ENCODE peak calls at places on chromosomes 7 and 10, in four cellular contexts. H is fibroblast of lung, K is thoracic aorta, R is pancreas. V is an unnamed sample. For H3K27me3, the result is how much of the 10 kb centered on the place peaks cover.

GRCh38 chr10:99280472-99280871 is 44.8 kb upstream of the HPSE2 start:
- DNase-seq in H (no peak), K (no peak), R (no peak), V (no peak)

GRCh38 chr7:117273325-117274292 is 49.2 kb downstream of the WNT2 start:
- DNase-seq in H (no peak), K (no peak), R (no peak), V (no peak)

GRCh38 chr7:12210179-12211053 is 678 bp upstream of the TMEM106B start:
- DNase-seq in H (no peak), K (no peak), R (peak), V (peak)

GRCh38 chr10:52801951-52802350 is 29.4 kb upstream of the MBL2 start:
- DNase-seq in H (peak), K (no peak), R (no peak), V (no peak)

GRCh38 chr10:77737608-77738007 is 100.0 kb upstream of the KCNMA1 start:
- DNase-seq in H (peak), K (no peak), R (no peak), V (no peak)

GRCh38 chr10:30219977-30220751 is 128.9 kb downstream of the MTPAP start:
- DNase-seq in H (peak), K (no peak), R (no peak), V (no peak)

GRCh38 chr10:7085913-7086589 is 324.8 kb downstream of the SFMBT2 start:
- DNase-seq in H (peak), K (no peak), R (no peak), V (no peak)

GRCh38 chr10:31897506-31897905 is 31.1 kb downstream of the ARHGAP12 start:
- DNase-seq in H (peak), K (no peak), R (no peak), V (no peak)

GRCh38 chr10:5498791-5499492 is 428 bp downstream of the CALML5 start:
- DNase-seq in H (no peak), K (no peak), R (no peak), V (no peak)

GRCh38 chr10:118792501-118792900 is 37.7 kb upstream of the CACUL1 start:
- DNase-seq in H (peak), K (no peak), R (no peak), V (no peak)

GRCh38 chr7:67843001-67843400 is 846.4 kb downstream of the TYW1 start:
- DNase-seq in H (no peak), K (no peak), R (no peak), V (no peak)

GRCh38 chr7:149459540-149460433 is 1.1 kb downstream of the ZNF777 start:
- DNase-seq in H (no peak), K (no peak), R (peak), V (peak)

GRCh38 chr7:105224884-105225651 is 163.7 kb downstream of the SRPK2 start:
- DNase-seq in H (peak), K (no peak), R (no peak), V (no peak)

GRCh38 chr10:7233259-7233991 is 177.4 kb downstream of the SFMBT2 start:
- DNase-seq in H (no peak), K (no peak), R (no peak), V (no peak)

GRCh38 chr10:24039897-24040296 is 169.0 kb upstream of the KIAA1217 start:
- DNase-seq in H (no peak), K (no peak), R (no peak), V (no peak)

GRCh38 chr7:78279035-78279434 is 480.5 kb downstream of the PHTF2 start:
- DNase-seq in H (peak), K (no peak), R (no peak), V (no peak)

GRCh38 chr7:31875424-31875823 is 188.4 kb downstream of the PPP1R17 start:
- DNase-seq in H (no peak), K (no peak), R (no peak), V (no peak)

GRCh38 chr10:103545771-103546281 is 52.3 kb downstream of the NEURL1 start:
- DNase-seq in H (no peak), K (no peak), R (no peak), V (no peak)
- H3K27me3 ChIP-seq in H (under half), K (under half), R (under half), V (under half)

GRCh38 chr10:43678654-43679053 is 30.0 kb upstream of the ZNF32 start:
- DNase-seq in H (no peak), K (no peak), R (no peak), V (no peak)

GRCh38 chr10:43681721-43682120 is 33.0 kb upstream of the ZNF32 start:
- DNase-seq in H (no peak), K (no peak), R (no peak), V (no peak)

GRCh38 chr10:43679509-43679908 is 30.8 kb upstream of the ZNF32 start:
- DNase-seq in H (peak), K (no peak), R (peak), V (no peak)

GRCh38 chr10:43681226-43681625 is 32.5 kb upstream of the ZNF32 start:
- DNase-seq in H (no peak), K (no peak), R (no peak), V (no peak)

DNA sequence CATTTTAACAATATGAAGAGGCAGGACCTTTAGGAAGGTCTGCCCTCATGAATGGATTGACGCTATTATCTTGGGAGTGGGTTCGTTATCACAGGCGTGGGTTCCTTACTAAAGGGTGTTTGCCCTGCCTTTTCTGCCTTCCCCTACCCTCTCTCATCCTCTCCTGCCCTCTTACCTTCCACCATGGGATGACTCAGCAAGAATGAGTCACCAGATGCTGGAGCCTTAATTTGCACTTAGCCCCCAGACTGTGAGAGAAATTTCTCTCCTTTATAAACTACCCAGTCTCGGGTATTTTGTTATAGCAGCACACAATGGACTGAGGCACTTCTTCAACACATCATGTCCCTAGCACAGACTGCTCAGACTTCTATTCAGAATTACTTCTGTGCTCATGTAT is 31.4 kb upstream of the ZNF32 start:
- DNase-seq in H (peak), K (no peak), R (no peak), V (no peak)
- H3K27me3 ChIP-seq in H (under half), K (under half), R (under half), V (half or more)

DNA sequence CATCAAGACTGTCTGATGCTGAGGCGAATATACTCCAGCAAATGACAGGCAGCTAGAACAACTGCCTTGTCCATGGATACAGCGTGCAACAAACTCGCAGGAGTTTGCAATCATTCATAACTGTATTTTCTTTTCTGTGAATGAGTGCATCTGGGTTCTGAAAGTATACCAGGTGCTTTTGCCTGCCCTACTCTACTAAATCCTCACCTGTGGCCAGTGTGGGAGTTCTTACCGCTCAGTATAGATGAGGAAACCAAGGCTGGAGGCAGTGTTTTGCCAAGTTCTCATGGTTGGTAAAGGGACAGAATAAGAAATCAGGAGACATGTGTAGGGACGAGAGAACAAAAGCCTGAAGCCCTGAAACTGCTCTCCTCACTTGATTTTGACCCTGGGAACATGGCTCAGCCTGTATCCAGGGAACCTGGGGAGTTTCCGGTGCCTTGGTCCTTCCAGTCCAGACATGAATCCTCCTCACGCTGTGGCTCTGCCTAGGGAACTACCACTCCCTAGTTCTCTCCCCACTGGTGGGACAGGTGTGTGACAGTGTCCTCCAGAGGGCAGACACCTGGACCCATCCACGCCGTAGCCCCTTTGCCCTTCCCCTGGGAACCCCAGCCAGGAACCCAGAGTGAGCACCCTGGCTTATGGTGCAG is 142.0 kb downstream of the CDH23 start:
- DNase-seq in H (no peak), K (no peak), R (no peak), V (no peak)
- H3K27me3 ChIP-seq in H (under half), K (under half), R (under half), V (under half)

GRCh38 chr7:27172388-27172774 is 1.7 kb downstream of the HOXA10 start:
- DNase-seq in H (no peak), K (no peak), R (peak), V (no peak)

GRCh38 chr7:27172823-27173411 is 1.2 kb downstream of the HOXA10 start:
- DNase-seq in H (no peak), K (no peak), R (peak), V (peak)

GRCh38 chr7:27170936-27171635 is 3.0 kb downstream of the HOXA10 start:
- DNase-seq in H (no peak), K (no peak), R (peak), V (no peak)

GRCh38 chr7:27170494-27170811 is 3.7 kb downstream of the HOXA10 start:
- DNase-seq in H (no peak), K (no peak), R (no peak), V (no peak)

DNA sequence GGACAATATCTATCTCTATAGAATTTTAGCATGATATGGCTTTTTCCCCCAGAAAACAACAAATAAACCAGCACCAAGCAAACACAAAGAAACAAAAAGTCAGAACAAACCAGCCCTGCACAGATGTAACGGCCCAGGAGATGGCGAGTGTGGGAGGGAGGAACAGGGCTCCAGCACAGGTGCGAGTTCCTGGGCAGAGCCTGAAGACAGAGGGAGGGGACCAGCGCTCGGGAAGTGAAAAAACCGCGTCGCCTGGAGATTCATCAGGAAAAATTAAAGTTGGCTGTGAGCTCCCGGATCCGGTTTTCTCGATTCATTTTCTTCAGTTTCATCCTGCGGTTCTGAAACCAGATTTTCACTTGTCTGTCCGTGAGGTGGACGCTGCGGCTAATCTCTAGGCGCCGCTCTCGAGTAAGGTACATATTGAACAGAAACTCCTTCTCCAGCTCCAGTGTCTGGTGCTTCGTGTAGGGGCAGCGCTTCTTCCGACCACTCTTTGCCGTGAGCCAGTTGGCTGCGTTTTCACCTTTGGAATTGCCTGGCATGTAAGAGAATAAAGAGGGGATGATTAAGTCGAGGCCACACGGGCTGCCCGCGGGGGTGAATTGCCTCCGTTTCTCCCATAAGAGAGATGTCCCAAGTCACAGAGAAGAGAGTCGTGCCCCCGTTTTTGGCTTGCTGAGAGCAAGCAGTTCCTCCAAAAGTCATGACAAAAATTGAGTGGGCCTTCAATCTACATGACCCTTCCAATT is 2.3 kb downstream of the HOXA10 start:
- DNase-seq in H (no peak), K (no peak), R (peak), V (no peak)
- H3K27me3 ChIP-seq in H (half or more), K (under half), R (half or more), V (half or more)

GRCh38 chr7:5429857-5430611 is 6.4 kb upstream of the TNRC18 start:
- DNase-seq in H (peak), K (no peak), R (peak), V (no peak)

GRCh38 chr7:5433181-5433580 is 9.5 kb upstream of the TNRC18 start:
- DNase-seq in H (no peak), K (no peak), R (no peak), V (no peak)

GRCh38 chr7:5432691-5433090 is 9.1 kb upstream of the TNRC18 start:
- DNase-seq in H (no peak), K (no peak), R (no peak), V (no peak)

GRCh38 chr7:5430612-5430947 is 6.9 kb upstream of the TNRC18 start:
- DNase-seq in H (no peak), K (no peak), R (no peak), V (no peak)

DNA sequence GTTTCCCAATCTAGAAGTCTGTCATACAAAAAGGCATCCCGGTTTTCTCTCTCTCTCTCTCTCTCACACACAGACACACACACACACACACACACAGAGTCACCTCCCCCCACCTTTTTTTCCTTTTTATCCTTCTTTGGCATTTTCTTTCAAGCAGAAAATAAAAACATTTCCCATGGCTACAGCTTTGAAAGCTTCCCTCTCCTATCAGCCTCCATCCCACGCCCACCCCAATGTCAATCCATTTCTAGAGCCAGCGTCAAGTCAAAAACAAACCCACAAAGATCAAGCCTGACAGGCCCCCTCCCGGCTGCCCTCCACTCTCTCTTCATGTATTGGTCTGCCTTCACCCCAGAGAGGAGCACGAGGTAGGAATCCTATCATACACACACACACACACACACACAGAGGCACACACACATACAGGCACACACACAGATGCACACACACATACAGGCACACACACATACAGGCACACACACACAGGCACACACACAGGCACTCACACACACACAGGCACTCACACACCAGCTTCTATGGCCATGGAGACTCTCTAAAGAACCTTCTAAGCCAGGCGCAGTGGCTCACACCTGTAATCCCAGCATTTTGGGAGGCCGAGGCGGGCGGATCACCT is 8.0 kb upstream of the TNRC18 start:
- DNase-seq in H (no peak), K (no peak), R (no peak), V (no peak)
- H3K27me3 ChIP-seq in H (under half), K (under half), R (under half), V (under half)

GRCh38 chr10:93073539-93074136 is at the start of gene CYP26A1:
- DNase-seq in H (no peak), K (no peak), R (peak), V (no peak)
- H3K27me3 ChIP-seq in H (half or more), K (under half), R (under half), V (half or more)

GRCh38 chr10:15369642-15370211 is 1.4 kb downstream of the FAM171A1 start:
- DNase-seq in H (no peak), K (no peak), R (no peak), V (peak)

GRCh38 chr10:15367296-15367830 is 3.7 kb downstream of the FAM171A1 start:
- DNase-seq in H (no peak), K (no peak), R (no peak), V (no peak)

GRCh38 chr10:15370212-15370740 is 813 bp downstream of the FAM171A1 start:
- DNase-seq in H (peak), K (no peak), R (peak), V (no peak)

GRCh38 chr10:15370741-15371701 is at the start of gene FAM171A1:
- DNase-seq in H (peak), K (no peak), R (peak), V (peak)

DNA sequence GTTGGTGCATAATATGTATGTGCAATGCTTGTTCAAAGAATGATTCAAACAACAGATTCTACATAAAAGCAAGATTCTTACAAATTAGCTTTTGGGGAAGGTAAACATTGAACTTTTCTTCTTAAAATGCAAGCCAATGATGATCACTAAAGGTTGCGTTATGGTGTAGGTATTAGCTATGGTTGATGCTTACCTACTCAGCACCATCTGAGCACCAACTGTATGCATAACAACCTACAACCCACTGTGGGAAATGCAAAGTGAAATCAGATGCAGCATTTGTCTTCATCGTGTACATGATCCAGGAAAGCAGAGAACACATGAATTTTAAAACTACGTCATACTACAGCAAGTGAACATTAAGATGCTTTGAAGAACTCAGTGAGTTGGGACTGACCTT is 2.6 kb downstream of the FAM171A1 start:
- DNase-seq in H (no peak), K (no peak), R (no peak), V (no peak)
- H3K27me3 ChIP-seq in H (under half), K (under half), R (under half), V (under half)

DNA sequence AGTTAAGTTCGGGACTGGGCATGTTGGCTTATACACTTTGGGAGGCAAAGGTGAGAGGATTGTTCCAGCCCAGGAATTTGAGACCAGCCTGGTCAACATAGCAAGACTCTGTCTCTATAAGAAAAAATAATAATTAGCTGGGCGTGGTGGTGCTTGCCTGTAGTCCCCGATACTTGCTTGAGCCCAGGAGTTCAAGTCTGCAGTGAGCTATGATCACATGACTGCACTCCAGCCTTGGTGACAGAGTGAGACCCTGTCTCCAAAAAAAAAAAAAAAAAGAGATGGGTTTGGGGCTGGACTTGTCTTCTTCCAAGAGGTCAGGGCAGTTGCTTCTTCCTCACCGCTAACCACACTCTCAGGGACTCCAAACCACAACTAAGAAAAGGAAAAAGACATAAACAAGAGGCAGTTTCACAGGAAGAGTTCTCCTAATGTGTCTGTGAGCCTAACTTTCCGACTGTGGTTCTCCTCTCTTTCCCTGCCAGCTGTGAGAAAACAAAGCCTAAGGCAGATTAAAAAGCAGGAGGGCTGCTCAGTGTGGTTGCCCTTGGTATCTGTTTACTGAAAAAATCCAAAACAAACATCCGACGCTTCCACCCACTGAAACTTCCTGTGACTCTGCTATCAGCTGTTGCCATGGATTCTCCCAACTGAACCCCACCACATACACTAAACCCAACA is 2.4 kb upstream of the SERPINE1 start:
- DNase-seq in H (peak), K (no peak), R (no peak), V (no peak)
- H3K27me3 ChIP-seq in H (under half), K (under half), R (under half), V (half or more)